ENCODE peak calls at places on chromosomes 11 and 22, in seven cellular contexts. W is GM03348; V is neural progenitor cell; D is colonic mucosa; J is mucosa of gallbladder; X is stimulated activated CD4-positive, alpha-beta T cell treated with anti-CD3 and anti-CD28 coated beads, Interleukin-15, amount 100 ng/mL, for 24 hours; S is NCI-H2029 treated with DMSO at 0.1 percent for 48 hours. H is an unnamed sample.

GRCh38 chr11:581342-581741 is 5.1 kb downstream of the PHRF1 start:
- DNase-seq in W (no peak), V (no peak), D (no peak), J (no peak), X (no peak), S (no peak), H (no peak)

GRCh38 chr11:115409691-115410220 is 94.5 kb downstream of the CADM1 start:
- DNase-seq in W (no peak), V (peak; percentile 16), D (peak; percentile 24), J (no peak), X (no peak), S (peak; percentile 82), H (no peak)

GRCh38 chr11:19864141-19865120 is 151.8 kb downstream of the NAV2 start:
- DNase-seq in W (no peak), V (peak; percentile 27), D (no peak), J (no peak), X (no peak), S (no peak), H (peak; percentile 69)

GRCh38 chr11:12201016-12201985 is 90.9 kb downstream of the MICAL2 start:
- DNase-seq in W (peak; percentile 85), V (no peak), D (no peak), J (no peak), X (no peak), S (no peak), H (peak; percentile 94)

GRCh38 chr11:12717851-12718291 is 43.6 kb downstream of the TEAD1 start:
- DNase-seq in W (no peak), V (no peak), D (no peak), J (no peak), X (peak; percentile 59), S (no peak), H (no peak)

GRCh38 chr22:22037229-22037628 is 54.6 kb upstream of the TOP3B start:
- DNase-seq in W (no peak), V (peak; percentile 49), D (no peak), J (no peak), X (no peak), S (no peak), H (no peak)

GRCh38 chr11:57097149-57097548 is 84.6 kb upstream of the LRRC55 start:
- DNase-seq in W (no peak), V (no peak), D (no peak), J (no peak), X (no peak), S (no peak), H (no peak)

GRCh38 chr22:37183432-37184379 is 4.3 kb downstream of the C1QTNF6 start:
- DNase-seq in W (no peak), V (no peak), D (no peak), J (no peak), X (no peak), S (no peak), H (no peak)

GRCh38 chr11:87347441-87347840 is 309.7 kb downstream of the TMEM135 start:
- DNase-seq in W (no peak), V (no peak), D (no peak), J (no peak), X (no peak), S (no peak), H (no peak)

GRCh38 chr22:43970037-43970747 is 14.9 kb downstream of the SAMM50 start:
- DNase-seq in W (no peak), V (no peak), D (no peak), J (peak; percentile 50), X (no peak), S (no peak), H (no peak)

GRCh38 chr11:61585115-61585514 is 4.2 kb upstream of the SYT7 start:
- DNase-seq in W (no peak), V (no peak), D (no peak), J (no peak), X (no peak), S (no peak), H (no peak)

H was measured in mesendoderm.